ENCODE peak calls at places on chromosome 17, in five cellular contexts. R, L, C, A and X are unnamed samples.

GRCh38 chr17:9643611-9644010 is 1.7 kb upstream of the USP43 start:
- DNase-seq in R (no peak), L (no peak), C (no peak), A (no peak), X (no peak)

GRCh38 chr17:48547839-48548686 is 3.2 kb upstream of the HOXB2 start:
- DNase-seq in R (no peak), L (no peak), C (no peak), A (no peak), X (peak)

GRCh38 chr17:50845260-50846147 is 10.1 kb downstream of the WFIKKN2 start:
- DNase-seq in R (no peak), L (no peak), C (peak), A (no peak), X (no peak)

GRCh38 chr17:7018331-7018964 is 4.4 kb upstream of the BCL6B start:
- DNase-seq in R (peak), L (no peak), C (no peak), A (no peak), X (no peak)

GRCh38 chr17:17930674-17931073 is 41.5 kb downstream of the TOM1L2 start:
- DNase-seq in R (no peak), L (no peak), C (no peak), A (no peak), X (no peak)

GRCh38 chr17:32792207-32792606 is 84.7 kb downstream of the MYO1D start:
- DNase-seq in R (no peak), L (no peak), C (no peak), A (no peak), X (no peak)

GRCh38 chr17:18974407-18975149 is 22.6 kb downstream of the SLC5A10 start:
- DNase-seq in R (no peak), L (no peak), C (peak), A (no peak), X (no peak)

GRCh38 chr17:58046230-58047094 is 36.8 kb upstream of the DYNLL2 start:
- DNase-seq in R (no peak), L (no peak), C (no peak), A (no peak), X (no peak)

GRCh38 chr17:49984283-49984682 is 10.7 kb downstream of the DLX3 start:
- DNase-seq in R (no peak), L (no peak), C (no peak), A (no peak), X (no peak)

GRCh38 chr17:77349976-77350830 is 209.4 kb downstream of the SEC14L1 start:
- DNase-seq in R (no peak), L (no peak), C (no peak), A (peak), X (peak)

GRCh38 chr17:49223517-49224197 is 6.9 kb downstream of the PHOSPHO1 start:
- DNase-seq in R (peak), L (peak), C (no peak), A (peak), X (peak)

GRCh38 chr17:21377821-21378396 is 1.8 kb downstream of the KCNJ12 start:
- DNase-seq in R (no peak), L (no peak), C (no peak), A (no peak), X (no peak)
- TF ChIP-seq CTCF in R (no peak), L (no peak), C (no peak), A (no peak), X (no peak)

GRCh38 chr17:15257316-15257925 is 7.7 kb downstream of the PMP22 start:
- DNase-seq in R (peak), L (peak), C (peak), A (peak), X (peak)
- H3K4me3 ChIP-seq in R (no peak), L (no peak), C (no peak), A (no peak), X (peak)

DNA sequence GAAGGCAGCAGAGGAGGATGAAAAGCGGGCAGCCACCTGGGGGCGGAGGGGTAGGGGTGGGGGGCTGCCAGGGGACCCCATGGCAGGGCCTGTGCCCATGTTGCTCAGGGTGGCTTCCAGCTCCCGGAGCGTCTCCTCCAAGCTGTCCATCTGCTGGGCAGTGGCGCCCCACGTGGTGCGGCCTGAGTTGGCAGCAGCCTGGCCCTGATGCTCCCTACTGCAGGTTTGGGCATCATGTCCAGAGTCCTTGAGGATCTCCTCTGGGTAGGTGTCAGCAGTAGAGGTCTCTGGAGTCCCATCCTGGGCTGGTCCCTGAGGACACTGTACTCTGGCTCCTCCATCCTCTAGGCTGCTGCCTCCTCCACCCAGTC is 60.9 kb downstream of the SRCIN1 start:
- DNase-seq in R (no peak), L (no peak), C (no peak), A (no peak), X (no peak)
- TF ChIP-seq CTCF in R (no peak), L (no peak), C (no peak), A (no peak), X (no peak)

DNA sequence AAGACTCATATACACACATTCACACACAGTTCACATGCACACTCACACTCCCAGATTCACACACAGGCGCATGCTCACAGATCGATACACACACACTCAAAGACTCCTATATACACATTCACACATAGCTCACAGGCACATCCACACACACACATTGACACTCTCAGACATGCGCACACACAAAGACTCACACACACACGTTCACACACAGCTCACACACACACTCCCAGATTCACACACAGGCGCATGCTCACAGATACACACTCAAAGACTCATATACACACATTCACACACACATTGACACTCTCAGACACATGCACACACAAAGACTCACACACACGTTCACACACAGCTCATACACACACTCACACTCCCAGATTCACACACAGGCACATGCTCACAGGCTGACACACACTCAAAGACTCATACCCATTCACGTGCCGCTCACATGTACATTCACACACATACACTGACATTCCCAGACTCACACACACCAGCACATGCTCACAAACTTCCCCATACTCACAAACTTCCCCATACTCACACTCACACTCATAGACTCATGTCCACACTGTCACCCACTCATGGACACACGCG is 25.6 kb upstream of the KRT17 start:
- DNase-seq in R (no peak), L (no peak), C (no peak), A (no peak), X (no peak)
- H3K4me3 ChIP-seq in R (no peak), L (no peak), C (no peak), A (no peak), X (no peak)

DNA sequence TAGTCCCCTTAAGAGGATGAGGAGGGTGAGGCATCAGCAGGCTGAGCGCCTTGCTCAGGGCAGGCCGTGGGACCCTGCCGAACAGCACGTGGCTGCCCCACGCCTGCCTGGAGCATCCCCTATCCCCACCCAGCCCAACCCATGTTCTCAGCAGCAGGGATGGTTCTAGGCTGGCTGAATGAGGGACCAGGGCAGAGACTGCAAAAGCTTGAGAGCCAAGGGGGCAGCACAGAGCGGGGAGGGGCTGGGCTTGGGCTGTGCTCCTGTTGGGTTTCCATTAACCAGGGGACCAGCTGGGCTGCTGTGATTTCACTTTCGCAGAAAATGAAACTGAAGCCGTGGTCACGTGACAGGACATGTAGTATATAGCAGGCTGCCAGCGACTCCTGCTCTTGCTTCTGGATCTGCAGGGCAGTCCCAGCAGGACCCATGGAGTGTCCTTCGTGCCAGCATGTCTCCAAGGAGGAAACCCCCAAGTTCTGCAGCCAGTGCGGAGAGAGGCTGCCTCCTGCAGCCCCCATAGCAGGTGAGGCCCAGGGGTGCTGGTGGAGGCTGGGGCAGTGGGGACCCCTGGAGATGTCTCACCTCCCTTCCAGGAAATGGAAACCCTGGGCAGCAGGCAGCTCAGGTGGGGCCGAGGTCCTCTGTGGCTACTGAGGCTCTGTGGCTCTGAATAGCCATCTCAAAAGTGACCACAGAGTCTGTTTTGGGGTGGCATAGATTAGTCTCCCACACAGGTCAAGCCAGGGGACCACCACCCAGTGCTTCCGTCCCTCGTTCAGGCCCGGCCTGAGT is 2.8 kb downstream of the RNF213 start:
- DNase-seq in R (peak), L (peak), C (peak), A (peak), X (peak)
- TF ChIP-seq CTCF in R (no peak), L (peak), C (no peak), A (no peak), X (peak)

GRCh38 chr17:39401412-39402278 is at the start of gene FBXL20:
- DNase-seq in R (peak), L (peak), C (peak), A (peak), X (peak)

GRCh38 chr17:39402279-39402889 is 958 bp upstream of the FBXL20 start:
- DNase-seq in R (peak), L (peak), C (peak), A (peak), X (peak)

GRCh38 chr17:39402890-39403605 is 1.6 kb upstream of the FBXL20 start:
- DNase-seq in R (no peak), L (no peak), C (no peak), A (no peak), X (no peak)

GRCh38 chr17:39400547-39401411 is 647 bp downstream of the FBXL20 start:
- DNase-seq in R (no peak), L (no peak), C (peak), A (no peak), X (peak)

DNA sequence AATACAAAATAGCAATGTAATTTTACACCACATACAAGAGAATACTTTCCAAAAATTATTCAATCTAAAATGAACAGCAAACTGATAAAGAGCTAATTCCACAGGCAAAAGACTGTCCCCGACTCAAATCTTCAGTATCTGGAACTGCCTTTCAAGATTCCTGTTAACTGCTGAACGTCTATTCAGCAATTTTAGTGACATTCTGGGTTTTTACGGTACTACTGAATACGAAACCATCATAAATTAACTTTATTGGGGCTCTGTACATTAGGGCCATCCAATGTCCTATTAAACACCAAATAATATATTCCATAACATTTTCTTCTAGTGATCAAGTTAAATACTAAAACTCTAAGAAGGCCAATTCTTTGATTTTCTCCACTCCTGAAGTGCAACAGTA is 1.6 kb downstream of the FBXL20 start:
- DNase-seq in R (no peak), L (no peak), C (no peak), A (no peak), X (no peak)
- H3K4me3 ChIP-seq in R (no peak), L (no peak), C (no peak), A (no peak), X (peak)

GRCh38 chr17:41912925-41913324 is 5.8 kb downstream of the ACLY start:
- DNase-seq in R (no peak), L (no peak), C (no peak), A (no peak), X (no peak)
- TF ChIP-seq CTCF in R (no peak), L (no peak), C (no peak), A (no peak), X (peak)

GRCh38 chr17:417691-418420 is 65.2 kb upstream of the RPH3AL start:
- DNase-seq in R (no peak), L (no peak), C (no peak), A (no peak), X (no peak)

GRCh38 chr17:419073-419735 is 66.6 kb upstream of the RPH3AL start:
- DNase-seq in R (no peak), L (no peak), C (no peak), A (no peak), X (no peak)

GRCh38 chr17:420479-421175 is 68.0 kb upstream of the RPH3AL start:
- DNase-seq in R (no peak), L (no peak), C (no peak), A (no peak), X (no peak)

GRCh38 chr17:418421-418751 is 65.8 kb upstream of the RPH3AL start:
- DNase-seq in R (no peak), L (no peak), C (no peak), A (no peak), X (no peak)

DNA sequence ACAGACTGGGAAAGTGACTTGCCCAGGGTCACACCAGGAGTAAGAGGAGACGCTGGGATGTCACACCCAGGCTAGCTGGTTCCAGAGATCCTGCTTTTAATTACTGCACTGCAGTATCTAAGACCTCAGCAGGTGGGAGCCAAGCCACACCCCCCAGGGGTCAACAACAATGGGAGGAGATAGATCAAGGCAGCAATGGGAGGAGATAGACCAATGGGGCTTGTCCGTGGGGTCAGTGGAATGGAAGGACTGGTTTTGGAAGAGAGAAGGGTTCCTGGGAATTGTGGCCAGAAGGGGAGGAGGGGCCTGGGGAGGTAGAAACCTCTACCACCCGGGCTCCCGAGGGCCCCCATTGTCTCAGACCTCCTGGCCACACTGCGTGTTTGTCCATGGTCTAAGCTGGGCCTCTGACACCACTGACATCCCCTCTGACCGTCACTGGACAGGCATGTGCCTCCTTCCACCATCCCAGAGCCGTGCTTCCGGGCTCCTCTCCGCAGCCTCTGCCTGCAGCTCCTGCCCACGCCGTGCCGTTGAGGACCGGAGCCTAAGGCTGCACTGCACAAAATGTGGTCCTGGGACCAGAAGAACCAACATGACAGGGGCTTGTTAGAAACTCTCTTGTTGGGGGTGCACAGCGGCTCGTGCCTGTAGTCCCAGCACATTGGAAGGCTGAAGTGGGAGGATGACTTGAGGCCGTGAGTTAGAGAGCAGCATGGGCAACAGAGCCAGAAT is 69.8 kb upstream of the RPH3AL start:
- DNase-seq in R (no peak), L (no peak), C (no peak), A (no peak), X (no peak)
- H3K4me3 ChIP-seq in R (no peak), L (no peak), C (no peak), A (no peak), X (no peak)

GRCh38 chr17:59561042-59561441 is 4.4 kb upstream of the DHX40 start:
- DNase-seq in R (no peak), L (peak), C (peak), A (no peak), X (peak)

GRCh38 chr17:59558039-59558438 is 7.4 kb upstream of the DHX40 start:
- DNase-seq in R (no peak), L (no peak), C (no peak), A (no peak), X (no peak)

GRCh38 chr17:59558953-59559352 is 6.5 kb upstream of the DHX40 start:
- DNase-seq in R (no peak), L (no peak), C (no peak), A (no peak), X (peak)
- TF ChIP-seq CTCF in R (no peak), L (peak), C (no peak), A (no peak), X (peak)

GRCh38 chr17:45430738-45431530 is 1.7 kb downstream of the ARHGAP27 start:
- DNase-seq in R (no peak), L (peak), C (peak), A (peak), X (no peak)
- H3K4me3 ChIP-seq in R (peak), L (peak), C (peak), A (peak), X (no peak)